ENCODE peak calls at places on chromosomes 11 and 22, in six cellular contexts. X is cardiac muscle cell, K is fibroblast of lung, R is mesenchymal stem cell, I is mesendoderm, S is IMR-90. O is an unnamed sample.

GRCh38 chr11:75147875-75148263 is 3.0 kb upstream of the SLCO2B1 start:
- DNase-seq in X (no peak), I (no peak), S (no peak), K (no peak), R (no peak), O (no peak)

GRCh38 chr11:76628408-76628947 is 42.1 kb downstream of the LRRC32 start:
- DNase-seq in R (no peak), K (no peak), I (no peak), X (no peak), S (no peak), O (no peak)

GRCh38 chr11:133982901-133983300 is 26.1 kb upstream of the IGSF9B start:
- DNase-seq in X (no peak), K (no peak), I (no peak), R (no peak), S (no peak), O (no peak)

GRCh38 chr11:15114501-15115475 is at the start of gene INSC:
- DNase-seq in I (peak; percentile 33), S (peak; percentile 8), X (peak; percentile 24), K (peak; percentile 28), R (peak; percentile 68), O (no peak)

GRCh38 chr11:20355221-20356219 is 8.0 kb upstream of the HTATIP2 start:
- DNase-seq in I (peak; percentile 59), K (peak; percentile 23), X (peak; percentile 61), R (peak; percentile 56), S (peak; percentile 58), O (peak; percentile 46)

GRCh38 chr11:125253289-125253688 is 88.7 kb downstream of the PKNOX2 start:
- DNase-seq in R (no peak), S (no peak), X (no peak), K (no peak), I (no peak), O (no peak)

GRCh38 chr22:26885441-26886261 is 228.3 kb downstream of the MIAT start:
- DNase-seq in X (no peak), K (no peak), R (no peak), S (no peak), I (no peak), O (no peak)

GRCh38 chr11:113001709-113002108 is 40.5 kb downstream of the NCAM1 start:
- DNase-seq in S (no peak), K (no peak), X (no peak), I (no peak), R (no peak), O (no peak)

GRCh38 chr11:107054391-107054790 is 36.1 kb upstream of the GUCY1A2 start:
- DNase-seq in S (no peak), X (no peak), R (no peak), K (no peak), I (no peak), O (no peak)

GRCh38 chr11:37973926-37974325 is 1375.9 kb upstream of the RAG2 start:
- DNase-seq in R (peak; percentile 53), S (no peak), X (peak; percentile 17), I (no peak), K (peak; percentile 13), O (no peak)

GRCh38 chr11:64186205-64187165 is 514 bp downstream of the STIP1 start:
- DNase-seq in X (no peak), R (peak; percentile 41), K (peak; percentile 11), S (peak; percentile 2), I (peak; percentile 31), O (no peak)

GRCh38 chr22:49905465-49905864 is 12.8 kb downstream of the ALG12 start:
- DNase-seq in K (no peak), X (no peak), S (no peak), R (no peak), I (no peak), O (no peak)

GRCh38 chr11:12832828-12833227 is 158.6 kb downstream of the TEAD1 start:
- DNase-seq in S (no peak), K (no peak), R (no peak), X (no peak), I (no peak), O (no peak)

GRCh38 chr22:48596111-48596860 is 1231.4 kb downstream of the BRD1 start:
- DNase-seq in S (no peak), I (no peak), K (no peak), X (no peak), R (no peak), O (no peak)

GRCh38 chr22:45917146-45917545 is 59.8 kb downstream of the WNT7B start:
- DNase-seq in R (no peak), I (no peak), S (no peak), X (no peak), K (no peak), O (peak; percentile 51)

GRCh38 chr11:111367411-111368284 is 11.4 kb downstream of the POU2AF1 start:
- DNase-seq in X (no peak), S (no peak), I (no peak), R (no peak), K (no peak), O (no peak)

GRCh38 chr11:36056160-36056751 is 112.4 kb downstream of the LDLRAD3 start:
- DNase-seq in I (peak; percentile 73), K (no peak), X (peak; percentile 78), R (no peak), S (peak; percentile 40), O (peak; percentile 42)

GRCh38 chr11:84720706-84721402 is 906.3 kb downstream of the DLG2 start:
- DNase-seq in K (peak; percentile 12), I (peak; percentile 76), S (no peak), X (peak; percentile 27), R (no peak), O (no peak)

GRCh38 chr22:20170170-20170569 is 19.3 kb upstream of the CCDC188 start:
- DNase-seq in R (no peak), K (no peak), S (no peak), X (no peak), I (no peak), O (no peak)

GRCh38 chr11:83448686-83449085 is 162.5 kb upstream of the CCDC90B start:
- DNase-seq in R (no peak), X (no peak), I (no peak), S (no peak), K (no peak), O (peak; percentile 60)

GRCh38 chr22:20183823-20184222 is 33.0 kb upstream of the CCDC188 start:
- DNase-seq in R (no peak), X (no peak), I (no peak), K (no peak), S (no peak), O (no peak)

GRCh38 chr11:5626191-5626590 is 1.4 kb downstream of the TRIM34 start:
- DNase-seq in S (peak; percentile 70), K (no peak), X (peak; percentile 12), I (no peak), R (peak; percentile 70), O (no peak)

GRCh38 chr11:67371549-67372231 is 1.7 kb downstream of the CLCF1 start:
- DNase-seq in S (peak; percentile 52), R (peak; percentile 76), X (peak; percentile 61), I (peak; percentile 80), K (peak; percentile 56), O (no peak)

GRCh38 chr22:20455709-20456063 is 18.1 kb upstream of the SCARF2 start:
- DNase-seq in X (no peak), S (peak; percentile 24), I (no peak), R (no peak), K (peak; percentile 51), O (no peak)

GRCh38 chr22:47299211-47299878 is 536.9 kb downstream of the TBC1D22A start:
- DNase-seq in X (no peak), S (no peak), K (no peak), R (no peak), I (no peak), O (no peak)

DNA sequence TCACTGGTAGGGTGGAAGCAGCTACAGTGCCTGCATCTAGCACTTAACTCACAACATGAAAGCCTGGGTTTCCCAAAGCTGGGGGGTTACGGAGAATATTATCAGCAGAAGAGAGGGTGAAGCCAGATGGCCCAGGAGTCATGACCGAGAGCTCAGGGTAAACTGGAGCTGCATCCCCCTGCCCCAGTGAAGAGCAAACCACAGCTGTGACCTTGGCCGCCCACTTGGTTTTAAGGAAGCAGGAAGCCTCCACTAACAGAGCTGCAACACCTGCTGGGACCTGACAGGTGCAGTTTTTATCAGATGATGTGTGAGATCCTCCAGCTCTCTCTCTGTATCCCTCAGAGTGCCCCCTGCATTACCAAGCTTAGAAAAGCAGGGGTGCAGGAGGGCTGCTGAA is 20.9 kb downstream of the TCP11L1 start:
- DNase-seq in R (no peak), K (no peak), X (no peak), I (no peak), S (no peak), O (no peak)
- H3K4me3 ChIP-seq in R (no peak overlapping the region), K (no peak overlapping the region), X (no peak overlapping the region), I (no peak overlapping the region), S (no peak overlapping the region), O (no peak overlapping the region)

GRCh38 chr11:96329855-96330510 is 13.0 kb downstream of the MAML2 start:
- DNase-seq in K (peak; percentile 33), X (no peak), R (no peak), I (no peak), S (no peak), O (no peak)

GRCh38 chr11:96328395-96329010 is 14.5 kb downstream of the MAML2 start:
- DNase-seq in X (peak; percentile 45), R (no peak), S (peak; percentile 59), I (no peak), K (peak; percentile 56), O (no peak)

GRCh38 chr11:96331556-96332168 is 11.3 kb downstream of the MAML2 start:
- DNase-seq in R (no peak), K (no peak), I (no peak), X (no peak), S (no peak), O (no peak)

GRCh38 chr11:96330511-96330859 is 12.5 kb downstream of the MAML2 start:
- DNase-seq in R (no peak), X (no peak), S (no peak), K (no peak), I (no peak), O (no peak)

GRCh38 chr11:96329419-96329818 is 13.6 kb downstream of the MAML2 start:
- DNase-seq in K (peak; percentile 32), S (no peak), I (no peak), R (no peak), X (no peak), O (peak; percentile 78)
- H3K4me1 ChIP-seq in K (peaks cover 21% of the 10 kb centered on the region), S (peaks cover 42% of the 10 kb centered on the region), I (peaks cover 8% of the 10 kb centered on the region), R (peaks cover 15% of the 10 kb centered on the region), X (peaks cover 25% of the 10 kb centered on the region), O (peaks cover 71% of the 10 kb centered on the region)

GRCh38 chr11:73137942-73138274 is 4.2 kb downstream of the FCHSD2 start:
- DNase-seq in R (no peak), S (no peak), K (no peak), X (no peak), I (no peak), O (peak; percentile 8)

GRCh38 chr11:73140213-73141030 is 1.7 kb downstream of the FCHSD2 start:
- DNase-seq in X (peak; percentile 47), K (peak; percentile 49), R (peak; percentile 72), S (peak; percentile 52), I (peak; percentile 23), O (no peak)

GRCh38 chr11:73141031-73141308 is 1.1 kb downstream of the FCHSD2 start:
- DNase-seq in X (no peak), K (peak; percentile 15), R (peak; percentile 51), S (no peak), I (no peak), O (peak; percentile 16)

GRCh38 chr11:73141309-73142127 is 600 bp downstream of the FCHSD2 start:
- DNase-seq in K (peak; percentile 77), R (peak; percentile 85), S (peak; percentile 69), I (peak; percentile 85), X (peak; percentile 88), O (peak; percentile 74)

GRCh38 chr11:73139476-73140198 is 2.5 kb downstream of the FCHSD2 start:
- DNase-seq in K (peak; percentile 22), S (peak; percentile 49), X (peak; percentile 59), R (peak; percentile 43), I (no peak), O (no peak)
- H3K4me3 ChIP-seq in K (peak overlapping the region; percentile 88), S (peak overlapping the region; percentile 68), X (peak overlapping the region; percentile 52), R (no peak overlapping the region), I (no peak overlapping the region), O (peak overlapping the region; percentile 98)

GRCh38 chr22:17770180-17771077 is 3.8 kb downstream of the BID start:
- DNase-seq in K (no peak), I (no peak), R (no peak), X (no peak), S (no peak), O (no peak)
- H3K4me1 ChIP-seq in K (peaks cover 11% of the 10 kb centered on the region), I (peaks cover 7% of the 10 kb centered on the region), R (peaks cover 31% of the 10 kb centered on the region), X (peaks cover 5% of the 10 kb centered on the region), S (peaks cover 15% of the 10 kb centered on the region), O (peaks cover 14% of the 10 kb centered on the region)